ENCODE peak calls at places on chromosomes 1 and 21, in ten cellular contexts. Y is GM20000, N is neural progenitor cell, Q is BE2C, Z is prostate gland, H is BJ, W is NB4, O is Calu3, A is cardiac fibroblast, V is heart left ventricle. T is an unnamed sample.

GRCh38 chr1:25642710-25643109 is 26.1 kb downstream of the MAN1C1 start:
- DNase-seq in Y (peak; percentile 51), N (no peak), Q (no peak), Z (no peak), H (no peak), W (peak; percentile 54), O (no peak), A (peak; percentile 43), V (no peak), T (peak; percentile 12)

GRCh38 chr1:111990878-111991760 is 1.7 kb upstream of the KCND3 start:
- DNase-seq in Y (no peak), N (peak; percentile 87), Q (peak; percentile 55), Z (peak; percentile 87), H (no peak), W (peak; percentile 22), O (peak; percentile 55), A (peak; percentile 26), V (peak; percentile 70), T (no peak)

GRCh38 chr1:161207173-161207572 is 5.0 kb downstream of the NDUFS2 start:
- DNase-seq in Y (no peak), N (no peak), Q (no peak), Z (peak; percentile 43), H (no peak), W (no peak), O (no peak), A (peak; percentile 95), V (peak; percentile 63), T (no peak)

GRCh38 chr1:27528701-27529637 is 39.0 kb upstream of the WASF2 start:
- DNase-seq in Y (no peak), N (peak; percentile 58), Q (no peak), Z (peak; percentile 67), H (no peak), W (peak; percentile 54), O (no peak), A (peak; percentile 80), V (peak; percentile 83), T (no peak)

GRCh38 chr1:40944841-40945430 is 34.6 kb upstream of the CTPS1 start:
- DNase-seq in Y (no peak), N (no peak), Q (no peak), Z (peak; percentile 64), H (peak; percentile 13), W (no peak), O (peak; percentile 40), A (peak; percentile 71), V (no peak), T (no peak)

GRCh38 chr1:232851532-232851931 is 46.3 kb downstream of the MAP10 start:
- DNase-seq in Y (no peak), N (no peak), Q (no peak), Z (no peak), H (no peak), W (no peak), O (no peak), A (no peak), V (no peak), T (no peak)

GRCh38 chr1:203486618-203487370 is 7.2 kb upstream of the OPTC start:
- DNase-seq in Y (no peak), N (no peak), Q (no peak), Z (no peak), H (no peak), W (no peak), O (no peak), A (no peak), V (no peak), T (no peak)

GRCh38 chr1:162212713-162213112 is 143.2 kb downstream of the NOS1AP start:
- DNase-seq in Y (no peak), N (no peak), Q (no peak), Z (no peak), H (no peak), W (no peak), O (no peak), A (no peak), V (no peak), T (no peak)

GRCh38 chr21:40345700-40346099 is 478.5 kb downstream of the PCP4 start:
- DNase-seq in Y (no peak), N (no peak), Q (no peak), Z (no peak), H (no peak), W (no peak), O (no peak), A (no peak), V (no peak), T (no peak)

GRCh38 chr1:147243228-147243685 is 773 bp downstream of the CHD1L start:
- DNase-seq in Y (peak; percentile 54), N (peak; percentile 68), Q (peak; percentile 45), Z (no peak), H (no peak), W (peak; percentile 62), O (peak; percentile 33), A (no peak), V (no peak), T (no peak)

GRCh38 chr21:41318218-41318617 is 1.6 kb downstream of the FAM3B start:
- DNase-seq in Y (no peak), N (no peak), Q (no peak), Z (no peak), H (no peak), W (no peak), O (no peak), A (no peak), V (no peak), T (no peak)

GRCh38 chr21:36964832-36965719 is 1.4 kb downstream of the HLCS start:
- DNase-seq in Y (no peak), N (no peak), Q (no peak), Z (no peak), H (no peak), W (peak; percentile 27), O (no peak), A (no peak), V (no peak), T (no peak)

GRCh38 chr1:178650950-178651461 is 74.0 kb upstream of the RALGPS2 start:
- DNase-seq in Y (no peak), N (no peak), Q (no peak), Z (no peak), H (peak; percentile 43), W (no peak), O (no peak), A (no peak), V (no peak), T (no peak)

GRCh38 chr1:227587968-227588367 is 24.6 kb downstream of the ZNF678 start:
- DNase-seq in Y (no peak), N (no peak), Q (no peak), Z (no peak), H (no peak), W (no peak), O (no peak), A (no peak), V (no peak), T (no peak)

GRCh38 chr1:153670859-153671622 is at the start of gene ILF2:
- DNase-seq in Y (peak; percentile 96), N (peak; percentile 98), Q (peak; percentile 97), Z (peak; percentile 98), H (peak; percentile 100), W (peak; percentile 99), O (peak; percentile 98), A (peak; percentile 100), V (peak; percentile 98), T (peak; percentile 99)
- TF ChIP-seq CTCF in Y (peak; percentile 19), N (peak; percentile 43), Q (peak; percentile 27), Z (no peak), H (no peak), W (peak; percentile 15), O (peak; percentile 24), A (peak; percentile 6), V (peak; percentile 28), T (no peak)

DNA sequence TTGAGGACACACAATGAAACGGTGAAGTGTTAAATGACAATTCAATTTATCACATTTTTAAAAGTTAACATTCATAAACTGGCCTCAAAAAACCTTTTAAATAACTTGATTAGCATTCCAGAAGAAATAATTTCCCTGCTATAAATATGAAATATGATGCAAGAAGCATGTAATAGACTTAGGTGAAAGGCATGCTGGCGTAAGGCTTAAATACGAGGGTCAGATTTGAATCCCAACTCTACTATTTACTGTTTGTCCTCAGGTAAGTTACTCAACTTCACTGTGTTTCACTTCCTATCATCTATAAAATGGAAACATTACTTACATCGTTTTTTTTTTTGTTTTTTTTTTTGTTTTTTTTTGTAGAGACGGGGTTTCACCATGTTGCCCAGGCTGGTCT is 40.8 kb downstream of the EPRS1 start:
- DNase-seq in Y (no peak), N (no peak), Q (no peak), Z (no peak), H (no peak), W (no peak), O (no peak), A (no peak), V (no peak), T (no peak)
- TF ChIP-seq CTCF in Y (no peak), N (no peak), Q (no peak), Z (no peak), H (no peak), W (no peak), O (no peak), A (no peak), V (no peak), T (no peak)

GRCh38 chr1:13806108-13806507 is 106.1 kb downstream of the PRDM2 start:
- DNase-seq in Y (no peak), N (no peak), Q (no peak), Z (no peak), H (no peak), W (no peak), O (no peak), A (no peak), V (no peak), T (no peak)

GRCh38 chr1:13805431-13805830 is 105.4 kb downstream of the PRDM2 start:
- DNase-seq in Y (no peak), N (no peak), Q (no peak), Z (no peak), H (no peak), W (no peak), O (no peak), A (no peak), V (no peak), T (no peak)

GRCh38 chr1:13808729-13809131 is 108.7 kb downstream of the PRDM2 start:
- DNase-seq in Y (no peak), N (peak; percentile 13), Q (peak; percentile 21), Z (no peak), H (no peak), W (peak; percentile 66), O (no peak), A (peak; percentile 58), V (no peak), T (no peak)

GRCh38 chr1:13809461-13810159 is 109.6 kb downstream of the PRDM2 start:
- DNase-seq in Y (no peak), N (no peak), Q (no peak), Z (no peak), H (no peak), W (no peak), O (no peak), A (no peak), V (no peak), T (no peak)

GRCh38 chr1:13807213-13807612 is 107.2 kb downstream of the PRDM2 start:
- DNase-seq in Y (peak; percentile 39), N (peak; percentile 75), Q (peak; percentile 26), Z (peak; percentile 63), H (no peak), W (peak; percentile 26), O (peak; percentile 22), A (peak; percentile 27), V (no peak), T (no peak)
- TF ChIP-seq CTCF in Y (peak; percentile 35), N (peak; percentile 73), Q (peak; percentile 39), Z (peak; percentile 17), H (peak; percentile 50), W (peak; percentile 42), O (no peak), A (peak; percentile 42), V (no peak), T (peak; percentile 58)

GRCh38 chr1:91776068-91776794 is 109.7 kb downstream of the TGFBR3 start:
- DNase-seq in Y (no peak), N (no peak), Q (no peak), Z (no peak), H (no peak), W (no peak), O (no peak), A (no peak), V (no peak), T (no peak)
- TF ChIP-seq CTCF in Y (no peak), N (no peak), Q (no peak), Z (no peak), H (no peak), W (no peak), O (no peak), A (no peak), V (no peak), T (no peak)

T was measured in astrocyte of the cerebellum.